ENCODE peak calls at places on chromosomes 12 and 14, in eight cellular contexts. U is activated CD4-positive, alpha-beta T cell treated with anti-CD3 and anti-CD28 coated beads for 4 hours; J is heart left ventricle; X is PC-3; H is brain microvascular endothelial cell; S is NAMALWA; V is endothelial cell; E is NT2/D1. W is an unnamed sample.

GRCh38 chr14:104181761-104182530 is 43.6 kb downstream of the KIF26A start:
- DNase-seq in U (no peak), J (no peak), X (peak), H (no peak), S (no peak), V (no peak), E (no peak), W (no peak)

GRCh38 chr12:103965590-103966407 is at the start of gene TDG:
- DNase-seq in U (peak), J (peak), X (peak), H (peak), S (peak), V (peak), E (peak), W (peak)

GRCh38 chr14:68969278-68969677 is 9.8 kb downstream of the ACTN1 start:
- DNase-seq in U (no peak), J (no peak), X (no peak), H (no peak), S (no peak), V (no peak), E (no peak), W (no peak)

GRCh38 chr12:84165998-84166571 is 746.5 kb downstream of the SLC6A15 start:
- DNase-seq in U (no peak), J (no peak), X (peak), H (no peak), S (no peak), V (no peak), E (no peak), W (no peak)

GRCh38 chr12:75779891-75780501 is 251.6 kb downstream of the PHLDA1 start:
- DNase-seq in U (no peak), J (no peak), X (no peak), H (no peak), S (no peak), V (no peak), E (no peak), W (no peak)

GRCh38 chr14:89654998-89655397 is 238.0 kb upstream of the FOXN3 start:
- DNase-seq in U (no peak), J (no peak), X (no peak), H (no peak), S (no peak), V (no peak), E (no peak), W (no peak)

GRCh38 chr12:132154941-132155770 is 10.9 kb downstream of the NOC4L start:
- DNase-seq in U (no peak), J (no peak), X (no peak), H (no peak), S (peak), V (no peak), E (no peak), W (peak)

GRCh38 chr14:69636051-69636639 is 24.7 kb downstream of the SUSD6 start:
- DNase-seq in U (peak), J (no peak), X (no peak), H (no peak), S (no peak), V (no peak), E (no peak), W (no peak)

GRCh38 chr14:74955229-74955999 is at the start of gene PGF:
- DNase-seq in U (peak), J (peak), X (peak), H (no peak), S (no peak), V (peak), E (no peak), W (peak)

GRCh38 chr12:112815589-112816321 is 24.2 kb downstream of the RPH3A start:
- DNase-seq in U (no peak), J (no peak), X (no peak), H (no peak), S (no peak), V (no peak), E (no peak), W (no peak)

GRCh38 chr14:33948143-33948962 is 2.5 kb downstream of the EGLN3 start:
- DNase-seq in U (no peak), J (no peak), X (no peak), H (no peak), S (no peak), V (no peak), E (no peak), W (no peak)

GRCh38 chr12:76249501-76249900 is 98.7 kb downstream of the BBS10 start:
- DNase-seq in U (no peak), J (no peak), X (no peak), H (no peak), S (no peak), V (no peak), E (no peak), W (no peak)

GRCh38 chr14:38158468-38158867 is 49.2 kb upstream of the SSTR1 start:
- DNase-seq in U (no peak), J (no peak), X (no peak), H (no peak), S (no peak), V (no peak), E (no peak), W (no peak)

GRCh38 chr12:54413284-54414190 is 5.5 kb downstream of the ITGA5 start:
- DNase-seq in U (peak), J (peak), X (no peak), H (peak), S (peak), V (no peak), E (no peak), W (no peak)

GRCh38 chr12:13390381-13390856 is 193.9 kb downstream of the EMP1 start:
- DNase-seq in U (no peak), J (peak), X (peak), H (peak), S (no peak), V (no peak), E (no peak), W (no peak)

GRCh38 chr14:94681300-94682060 is 69.3 kb downstream of the SERPINA3 start:
- DNase-seq in U (no peak), J (no peak), X (peak), H (peak), S (peak), V (peak), E (peak), W (no peak)

GRCh38 chr14:72311116-72311515 is 378.9 kb downstream of the RGS6 start:
- DNase-seq in U (no peak), J (no peak), X (no peak), H (no peak), S (no peak), V (no peak), E (no peak), W (no peak)

GRCh38 chr12:3490848-3491382 is at the start of gene PRMT8:
- DNase-seq in U (no peak), J (no peak), X (no peak), H (peak), S (no peak), V (peak), E (no peak), W (peak)

GRCh38 chr12:130139971-130140547 is 22.2 kb upstream of the FZD10 start:
- DNase-seq in U (no peak), J (no peak), X (no peak), H (no peak), S (no peak), V (no peak), E (no peak), W (no peak)

GRCh38 chr14:103128631-103129300 is 5.5 kb downstream of the TNFAIP2 start:
- DNase-seq in U (no peak), J (no peak), X (peak), H (no peak), S (no peak), V (no peak), E (no peak), W (no peak)

GRCh38 chr12:124601699-124602098 is 34.3 kb upstream of the NCOR2 start:
- DNase-seq in U (no peak), J (no peak), X (no peak), H (no peak), S (no peak), V (no peak), E (no peak), W (no peak)

GRCh38 chr14:20469890-20470858 is 968 bp downstream of the PNP start:
- DNase-seq in U (peak), J (peak), X (peak), H (peak), S (peak), V (peak), E (no peak), W (peak)

GRCh38 chr14:34069854-34070582 is 119.1 kb upstream of the EGLN3 start:
- DNase-seq in U (no peak), J (no peak), X (no peak), H (no peak), S (no peak), V (no peak), E (no peak), W (no peak)

GRCh38 chr14:84523746-84524145 is 1006.2 kb upstream of the FLRT2 start:
- DNase-seq in U (no peak), J (no peak), X (no peak), H (no peak), S (no peak), V (no peak), E (no peak), W (no peak)

GRCh38 chr12:49824886-49825285 is 3.3 kb downstream of the NCKAP5L start:
- DNase-seq in U (no peak), J (no peak), X (no peak), H (peak), S (no peak), V (no peak), E (no peak), W (no peak)

GRCh38 chr12:109716512-109717389 is 3.1 kb downstream of the FAM222A start:
- DNase-seq in U (no peak), J (peak), X (no peak), H (no peak), S (no peak), V (no peak), E (no peak), W (no peak)

GRCh38 chr14:104436741-104437701 is 142.5 kb upstream of the C14orf180 start:
- DNase-seq in U (no peak), J (no peak), X (no peak), H (no peak), S (no peak), V (no peak), E (peak), W (no peak)